ENCODE peak calls at places on chromosomes 12 and 14, in eight cellular contexts. One of them, this sample, is unnamed. For H3K9me3, the result is how much of the 10 kb centered on the place peaks cover.

GRCh38 chr14:97065305-97066067 is 268.3 kb downstream of the VRK1 start:
- DNase-seq in IMR-90: no peak
- DNase-seq in suprapubic skin: no peak
- DNase-seq in ovary: no peak
- DNase-seq in keratinocyte: no peak
- DNase-seq in MM.1S: no peak
- DNase-seq in body of pancreas: no peak
- DNase-seq in lung: no peak
- DNase-seq in this sample: no peak

GRCh38 chr14:71665157-71665556 is 267.1 kb upstream of the RGS6 start:
- DNase-seq in body of pancreas: no peak
- DNase-seq in ovary: no peak
- DNase-seq in IMR-90: peak
- DNase-seq in keratinocyte: no peak
- DNase-seq in lung: no peak
- DNase-seq in suprapubic skin: no peak
- DNase-seq in MM.1S: no peak
- DNase-seq in this sample: no peak

GRCh38 chr12:6612247-6612646 is 5.1 kb upstream of the CHD4 start:
- DNase-seq in MM.1S: peak
- DNase-seq in ovary: no peak
- DNase-seq in body of pancreas: no peak
- DNase-seq in suprapubic skin: no peak
- DNase-seq in lung: no peak
- DNase-seq in keratinocyte: no peak
- DNase-seq in IMR-90: no peak
- DNase-seq in this sample: no peak

GRCh38 chr12:13173537-13173936 is 23.0 kb upstream of the EMP1 start:
- DNase-seq in suprapubic skin: peak
- DNase-seq in lung: peak
- DNase-seq in keratinocyte: no peak
- DNase-seq in IMR-90: peak
- DNase-seq in body of pancreas: peak
- DNase-seq in MM.1S: peak
- DNase-seq in ovary: no peak
- DNase-seq in this sample: no peak

GRCh38 chr14:39472078-39472477 is 39.8 kb upstream of the FBXO33 start:
- DNase-seq in keratinocyte: no peak
- DNase-seq in body of pancreas: no peak
- DNase-seq in lung: no peak
- DNase-seq in MM.1S: no peak
- DNase-seq in IMR-90: no peak
- DNase-seq in ovary: no peak
- DNase-seq in suprapubic skin: no peak
- DNase-seq in this sample: no peak

GRCh38 chr14:73239463-73240241 is 2.3 kb downstream of the PAPLN start:
- DNase-seq in IMR-90: peak
- DNase-seq in ovary: peak
- DNase-seq in MM.1S: no peak
- DNase-seq in body of pancreas: peak
- DNase-seq in lung: no peak
- DNase-seq in keratinocyte: no peak
- DNase-seq in suprapubic skin: peak
- DNase-seq in this sample: no peak

GRCh38 chr12:77062846-77063461 is 2.4 kb downstream of the E2F7 start:
- DNase-seq in body of pancreas: no peak
- DNase-seq in IMR-90: peak
- DNase-seq in suprapubic skin: no peak
- DNase-seq in ovary: no peak
- DNase-seq in MM.1S: peak
- DNase-seq in keratinocyte: no peak
- DNase-seq in lung: no peak
- DNase-seq in this sample: no peak

GRCh38 chr12:84276215-84276614 is 636.4 kb downstream of the SLC6A15 start:
- DNase-seq in lung: no peak
- DNase-seq in ovary: no peak
- DNase-seq in keratinocyte: no peak
- DNase-seq in body of pancreas: no peak
- DNase-seq in IMR-90: peak
- DNase-seq in suprapubic skin: no peak
- DNase-seq in MM.1S: no peak
- DNase-seq in this sample: no peak

DNA sequence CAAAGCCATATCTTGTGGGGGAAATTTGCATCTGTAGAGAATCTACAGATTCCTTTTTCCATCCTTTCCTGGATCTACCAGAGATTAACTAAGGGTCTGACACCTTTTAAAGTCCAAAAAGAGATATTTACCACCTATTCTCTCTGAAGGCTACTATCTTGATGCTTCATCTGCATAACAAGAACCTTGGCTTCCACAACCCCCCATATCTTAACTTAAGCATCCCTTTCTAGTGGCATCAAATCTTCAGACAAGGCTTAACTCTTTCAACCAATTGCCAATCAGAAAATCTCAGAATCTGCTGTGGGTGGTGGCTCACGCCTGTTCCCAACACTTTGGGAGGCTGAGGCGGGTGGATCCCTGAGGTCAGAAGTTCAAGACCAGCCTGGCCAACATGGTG is 74.3 kb upstream of the FICD start:
- DNase-seq in ovary: no peak
- DNase-seq in IMR-90: no peak
- DNase-seq in keratinocyte: no peak
- DNase-seq in MM.1S: no peak
- DNase-seq in suprapubic skin: no peak
- DNase-seq in lung: no peak
- DNase-seq in body of pancreas: no peak
- DNase-seq in this sample: no peak
- H3K4me3 ChIP-seq in ovary: no peak
- H3K4me3 ChIP-seq in IMR-90: no peak
- H3K4me3 ChIP-seq in keratinocyte: no peak
- H3K4me3 ChIP-seq in MM.1S: no peak
- H3K4me3 ChIP-seq in suprapubic skin: no peak
- H3K4me3 ChIP-seq in lung: no peak
- H3K4me3 ChIP-seq in body of pancreas: no peak
- H3K4me3 ChIP-seq in this sample: no peak

GRCh38 chr12:3173008-3173553 is 95.9 kb downstream of the TSPAN9 start:
- DNase-seq in ovary: no peak
- DNase-seq in lung: no peak
- DNase-seq in IMR-90: no peak
- DNase-seq in body of pancreas: no peak
- DNase-seq in suprapubic skin: no peak
- DNase-seq in keratinocyte: no peak
- DNase-seq in MM.1S: no peak
- DNase-seq in this sample: no peak
- TF ChIP-seq CTCF in ovary: no peak
- TF ChIP-seq CTCF in lung: no peak
- TF ChIP-seq CTCF in IMR-90: no peak
- TF ChIP-seq CTCF in body of pancreas: no peak
- TF ChIP-seq CTCF in suprapubic skin: no peak
- TF ChIP-seq CTCF in keratinocyte: no peak
- TF ChIP-seq CTCF in MM.1S: no peak
- TF ChIP-seq CTCF in this sample: no peak

GRCh38 chr14:50871914-50872732 is at the start of gene ABHD12B:
- DNase-seq in ovary: peak
- DNase-seq in IMR-90: no peak
- DNase-seq in suprapubic skin: no peak
- DNase-seq in MM.1S: no peak
- DNase-seq in lung: no peak
- DNase-seq in keratinocyte: no peak
- DNase-seq in body of pancreas: no peak
- DNase-seq in this sample: no peak
- H3K9me3 ChIP-seq in ovary: under half
- H3K9me3 ChIP-seq in IMR-90: under half
- H3K9me3 ChIP-seq in suprapubic skin: under half
- H3K9me3 ChIP-seq in MM.1S: under half
- H3K9me3 ChIP-seq in lung: under half
- H3K9me3 ChIP-seq in keratinocyte: under half
- H3K9me3 ChIP-seq in body of pancreas: under half
- H3K9me3 ChIP-seq in this sample: under half

GRCh38 chr12:14842315-14842714 is 1.0 kb downstream of the ART4 start:
- DNase-seq in body of pancreas: no peak
- DNase-seq in IMR-90: no peak
- DNase-seq in lung: no peak
- DNase-seq in suprapubic skin: no peak
- DNase-seq in ovary: no peak
- DNase-seq in MM.1S: no peak
- DNase-seq in keratinocyte: no peak
- DNase-seq in this sample: no peak
- H3K4me3 ChIP-seq in body of pancreas: no peak
- H3K4me3 ChIP-seq in IMR-90: no peak
- H3K4me3 ChIP-seq in lung: no peak
- H3K4me3 ChIP-seq in suprapubic skin: no peak
- H3K4me3 ChIP-seq in ovary: no peak
- H3K4me3 ChIP-seq in MM.1S: no peak
- H3K4me3 ChIP-seq in keratinocyte: no peak
- H3K4me3 ChIP-seq in this sample: no peak

DNA sequence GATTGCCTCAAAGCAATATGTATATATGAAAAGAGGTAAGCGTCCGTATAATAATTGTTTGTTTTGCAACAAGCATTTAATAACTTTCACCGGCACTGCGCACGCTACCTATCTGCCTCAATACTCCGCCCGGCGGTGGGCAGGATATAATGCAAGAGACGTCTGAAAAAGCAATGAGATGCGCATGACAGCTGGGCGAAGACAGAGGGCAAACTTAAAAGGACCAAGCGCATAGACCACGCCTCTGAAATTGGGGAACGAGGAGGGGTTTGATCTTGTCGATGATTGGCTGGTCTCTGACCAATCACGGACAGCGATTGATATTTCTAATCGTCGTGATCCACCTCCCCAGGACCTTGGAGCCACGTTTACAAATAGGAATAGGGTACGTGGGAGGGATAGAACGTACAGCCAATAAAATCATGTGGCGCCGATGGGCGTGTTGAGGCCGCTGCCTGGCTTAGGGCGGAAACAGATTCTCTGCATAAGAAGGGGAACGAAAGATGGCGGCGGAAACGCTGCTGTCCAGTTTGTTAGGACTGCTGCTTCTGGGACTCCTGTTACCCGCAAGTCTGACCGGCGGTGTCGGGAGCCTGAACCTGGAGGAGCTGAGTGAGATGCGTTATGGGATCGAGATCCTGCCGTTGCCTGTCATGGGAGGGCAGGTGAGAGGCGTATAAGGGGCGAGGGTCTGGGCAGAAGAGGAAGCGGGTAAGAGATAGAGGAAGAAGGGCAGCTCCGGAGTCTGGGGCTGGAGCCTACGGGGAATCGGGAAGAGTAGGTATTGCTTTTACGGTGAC is at the start of gene OS9:
- DNase-seq in body of pancreas: peak
- DNase-seq in ovary: peak
- DNase-seq in MM.1S: peak
- DNase-seq in IMR-90: peak
- DNase-seq in suprapubic skin: peak
- DNase-seq in lung: peak
- DNase-seq in keratinocyte: peak
- DNase-seq in this sample: peak
- TF ChIP-seq CTCF in body of pancreas: peak
- TF ChIP-seq CTCF in ovary: peak
- TF ChIP-seq CTCF in MM.1S: peak
- TF ChIP-seq CTCF in IMR-90: peak
- TF ChIP-seq CTCF in suprapubic skin: peak
- TF ChIP-seq CTCF in lung: peak
- TF ChIP-seq CTCF in keratinocyte: peak
- TF ChIP-seq CTCF in this sample: peak

DNA sequence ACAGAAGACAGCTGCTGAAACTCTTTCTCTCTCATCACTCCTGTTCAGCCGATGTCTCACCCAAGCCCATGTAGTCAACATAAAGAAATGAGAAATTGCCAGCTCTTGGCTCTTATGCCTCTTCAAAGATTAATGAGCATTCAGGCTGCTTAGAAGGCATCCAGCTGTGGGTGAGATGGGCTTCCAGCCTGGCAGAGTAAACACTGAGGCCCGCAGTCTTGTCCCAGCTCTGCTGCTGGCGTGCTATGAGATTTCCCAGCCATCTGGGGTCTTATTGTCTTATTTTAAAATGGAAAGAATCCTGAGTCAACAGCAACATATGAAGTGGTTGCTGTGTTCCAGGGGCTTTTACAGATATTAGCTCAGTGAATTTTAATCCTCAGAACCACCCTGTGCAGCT is 12.6 kb downstream of the RXYLT1 start:
- DNase-seq in MM.1S: no peak
- DNase-seq in suprapubic skin: no peak
- DNase-seq in lung: no peak
- DNase-seq in ovary: no peak
- DNase-seq in body of pancreas: no peak
- DNase-seq in IMR-90: no peak
- DNase-seq in keratinocyte: no peak
- DNase-seq in this sample: peak
- H3K9me3 ChIP-seq in MM.1S: under half
- H3K9me3 ChIP-seq in suprapubic skin: under half
- H3K9me3 ChIP-seq in lung: under half
- H3K9me3 ChIP-seq in ovary: under half
- H3K9me3 ChIP-seq in body of pancreas: under half
- H3K9me3 ChIP-seq in IMR-90: under half
- H3K9me3 ChIP-seq in keratinocyte: under half
- H3K9me3 ChIP-seq in this sample: under half

DNA sequence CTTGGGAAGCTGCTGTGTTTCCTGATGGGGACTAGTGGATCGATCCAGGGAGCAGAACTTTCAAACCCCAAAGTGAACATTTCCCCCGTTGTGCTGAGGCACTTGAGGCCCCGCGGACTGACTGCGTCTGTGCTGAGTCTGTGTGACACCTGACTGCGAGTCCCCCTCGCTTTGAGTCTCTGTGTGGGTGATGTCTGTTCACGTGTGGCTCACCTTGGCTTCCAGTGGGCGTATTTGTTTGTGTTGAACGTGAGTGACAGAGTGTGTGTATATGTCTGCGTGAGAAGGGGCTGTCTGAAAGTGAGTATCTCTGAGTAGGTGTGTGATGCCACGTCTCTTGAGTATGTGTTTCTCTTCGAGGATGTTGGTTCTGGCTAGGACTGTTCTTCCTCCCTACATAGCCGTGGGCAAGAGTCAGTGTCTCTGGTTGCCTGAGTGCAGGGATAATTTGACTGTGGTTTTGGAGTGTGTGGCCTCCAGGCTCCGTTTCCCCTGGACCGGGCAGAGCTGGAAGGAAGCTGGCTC is 1.3 kb downstream of the TEAD4 start:
- DNase-seq in body of pancreas: peak
- DNase-seq in MM.1S: no peak
- DNase-seq in IMR-90: peak
- DNase-seq in suprapubic skin: no peak
- DNase-seq in keratinocyte: no peak
- DNase-seq in lung: no peak
- DNase-seq in ovary: no peak
- DNase-seq in this sample: no peak
- H3K4me3 ChIP-seq in body of pancreas: no peak
- H3K4me3 ChIP-seq in MM.1S: peak
- H3K4me3 ChIP-seq in IMR-90: peak
- H3K4me3 ChIP-seq in suprapubic skin: peak
- H3K4me3 ChIP-seq in keratinocyte: peak
- H3K4me3 ChIP-seq in lung: peak
- H3K4me3 ChIP-seq in ovary: peak
- H3K4me3 ChIP-seq in this sample: peak

GRCh38 chr14:63039800-63040380 is 5.4 kb downstream of the KCNH5 start:
- DNase-seq in suprapubic skin: no peak
- DNase-seq in MM.1S: peak
- DNase-seq in lung: no peak
- DNase-seq in ovary: no peak
- DNase-seq in keratinocyte: peak
- DNase-seq in body of pancreas: no peak
- DNase-seq in IMR-90: peak
- DNase-seq in this sample: no peak
- TF ChIP-seq CTCF in suprapubic skin: no peak
- TF ChIP-seq CTCF in MM.1S: peak
- TF ChIP-seq CTCF in lung: no peak
- TF ChIP-seq CTCF in ovary: no peak
- TF ChIP-seq CTCF in keratinocyte: peak
- TF ChIP-seq CTCF in body of pancreas: peak
- TF ChIP-seq CTCF in IMR-90: peak
- TF ChIP-seq CTCF in this sample: peak

This sample was measured in WERI-Rb-1.